ENCODE peak calls at places on chromosomes 7 and 10, in five cellular contexts. X, M, H, I and O are unnamed samples.

GRCh38 chr10:11180228-11180627 is 162.6 kb downstream of the CELF2 start:
- DNase-seq in X (no peak), M (no peak), H (no peak), I (peak), O (no peak)

GRCh38 chr10:104256335-104257080 is 1.8 kb downstream of the GSTO1 start:
- DNase-seq in X (no peak), M (no peak), H (no peak), I (no peak), O (no peak)

GRCh38 chr10:63129888-63130287 is 3.2 kb upstream of the NRBF2 start:
- DNase-seq in X (no peak), M (no peak), H (no peak), I (no peak), O (no peak)

GRCh38 chr10:53699684-53700083 is 927.1 kb upstream of the MBL2 start:
- DNase-seq in X (no peak), M (no peak), H (no peak), I (no peak), O (no peak)

GRCh38 chr7:108307246-108307982 is 148.8 kb downstream of the NRCAM start:
- DNase-seq in X (no peak), M (no peak), H (no peak), I (no peak), O (no peak)

GRCh38 chr10:74863508-74863907 is 37.1 kb downstream of the KAT6B start:
- DNase-seq in X (no peak), M (no peak), H (no peak), I (no peak), O (no peak)

GRCh38 chr10:30215131-30215530 is 133.9 kb downstream of the MTPAP start:
- DNase-seq in X (no peak), M (no peak), H (no peak), I (no peak), O (no peak)

GRCh38 chr10:21801609-21802008 is 201.9 kb downstream of the DNAJC1 start:
- DNase-seq in X (no peak), M (no peak), H (no peak), I (no peak), O (no peak)

GRCh38 chr10:30436688-30437038 is 2.7 kb downstream of the MAP3K8 start:
- DNase-seq in X (no peak), M (no peak), H (no peak), I (no peak), O (no peak)

GRCh38 chr7:32858648-32859047 is 32.9 kb downstream of the KBTBD2 start:
- DNase-seq in X (no peak), M (no peak), H (no peak), I (no peak), O (no peak)

GRCh38 chr7:102431617-102432298 is 1.6 kb upstream of the ORAI2 start:
- DNase-seq in X (no peak), M (no peak), H (no peak), I (peak), O (peak)

GRCh38 chr7:155310425-155311114 is 12.9 kb downstream of the INSIG1 start:
- DNase-seq in X (no peak), M (no peak), H (no peak), I (no peak), O (no peak)

GRCh38 chr7:99625321-99625720 is 8.6 kb downstream of the ZSCAN25 start:
- DNase-seq in X (no peak), M (no peak), H (no peak), I (no peak), O (no peak)

GRCh38 chr10:56653289-56653688 is 292.2 kb upstream of the ZWINT start:
- DNase-seq in X (no peak), M (no peak), H (no peak), I (no peak), O (no peak)